ENCODE peak calls at places on chromosomes 3 and 15, in seven cellular contexts. One of them, this sample, is unnamed.

GRCh38 chr3:156290917-156291268 is 170.5 kb downstream of the KCNAB1 start:
- DNase-seq in HCT116: no peak
- DNase-seq in K562: no peak
- DNase-seq in GM12878: no peak
- DNase-seq in SK-N-SH: no peak
- DNase-seq in HepG2: no peak
- DNase-seq in H1: no peak
- DNase-seq in this sample: no peak

GRCh38 chr3:48267782-48268181 is 26.9 kb downstream of the ZNF589 start:
- DNase-seq in SK-N-SH: no peak
- DNase-seq in H1: no peak
- DNase-seq in GM12878: no peak
- DNase-seq in K562: no peak
- DNase-seq in HepG2: no peak
- DNase-seq in HCT116: no peak
- DNase-seq in this sample: no peak

GRCh38 chr3:14652-15051 is 181.9 kb upstream of the CHL1 start:
- DNase-seq in SK-N-SH: no peak
- DNase-seq in HCT116: no peak
- DNase-seq in GM12878: no peak
- DNase-seq in K562: no peak
- DNase-seq in H1: no peak
- DNase-seq in HepG2: no peak
- DNase-seq in this sample: no peak

GRCh38 chr15:42498212-42499038 is 3.0 kb downstream of the SNAP23 start:
- DNase-seq in K562: no peak
- DNase-seq in GM12878: no peak
- DNase-seq in SK-N-SH: no peak
- DNase-seq in HepG2: no peak
- DNase-seq in H1: no peak
- DNase-seq in HCT116: no peak
- DNase-seq in this sample: no peak

GRCh38 chr3:24684506-24685023 is 189.9 kb upstream of the THRB start:
- DNase-seq in GM12878: no peak
- DNase-seq in H1: no peak
- DNase-seq in HepG2: no peak
- DNase-seq in SK-N-SH: no peak
- DNase-seq in HCT116: no peak
- DNase-seq in K562: no peak
- DNase-seq in this sample: no peak

GRCh38 chr15:77844798-77845446 is 212.2 kb upstream of the LINGO1 start:
- DNase-seq in HCT116: no peak
- DNase-seq in SK-N-SH: no peak
- DNase-seq in H1: no peak
- DNase-seq in GM12878: no peak
- DNase-seq in K562: no peak
- DNase-seq in HepG2: no peak
- DNase-seq in this sample: peak

GRCh38 chr15:49468440-49468839 is 45.4 kb downstream of the FGF7 start:
- DNase-seq in H1: no peak
- DNase-seq in GM12878: no peak
- DNase-seq in K562: no peak
- DNase-seq in HepG2: peak
- DNase-seq in SK-N-SH: peak
- DNase-seq in HCT116: no peak
- DNase-seq in this sample: no peak

GRCh38 chr3:159764211-159765024 is 224.2 kb upstream of the IL12A start:
- DNase-seq in SK-N-SH: peak
- DNase-seq in HCT116: no peak
- DNase-seq in K562: peak
- DNase-seq in H1: no peak
- DNase-seq in GM12878: no peak
- DNase-seq in HepG2: no peak
- DNase-seq in this sample: peak

GRCh38 chr3:176631175-176631574 is 566.1 kb downstream of the TBL1XR1 start:
- DNase-seq in HCT116: no peak
- DNase-seq in GM12878: no peak
- DNase-seq in HepG2: no peak
- DNase-seq in SK-N-SH: no peak
- DNase-seq in K562: no peak
- DNase-seq in H1: no peak
- DNase-seq in this sample: no peak

GRCh38 chr3:133439563-133439962 is 39.7 kb downstream of the BFSP2 start:
- DNase-seq in SK-N-SH: no peak
- DNase-seq in HepG2: no peak
- DNase-seq in HCT116: no peak
- DNase-seq in GM12878: no peak
- DNase-seq in H1: no peak
- DNase-seq in K562: no peak
- DNase-seq in this sample: no peak

GRCh38 chr3:41434781-41435180 is 235.5 kb downstream of the CTNNB1 start:
- DNase-seq in HCT116: no peak
- DNase-seq in H1: no peak
- DNase-seq in GM12878: no peak
- DNase-seq in SK-N-SH: no peak
- DNase-seq in HepG2: no peak
- DNase-seq in K562: no peak
- DNase-seq in this sample: no peak

GRCh38 chr3:46917257-46917656 is 39.7 kb downstream of the PTH1R start:
- DNase-seq in SK-N-SH: no peak
- DNase-seq in HCT116: no peak
- DNase-seq in K562: no peak
- DNase-seq in HepG2: no peak
- DNase-seq in GM12878: no peak
- DNase-seq in H1: no peak
- DNase-seq in this sample: no peak

GRCh38 chr15:80174017-80174746 is 21.4 kb downstream of the FAH start:
- DNase-seq in GM12878: no peak
- DNase-seq in K562: no peak
- DNase-seq in HCT116: no peak
- DNase-seq in HepG2: no peak
- DNase-seq in SK-N-SH: no peak
- DNase-seq in H1: no peak
- DNase-seq in this sample: no peak

GRCh38 chr3:195999896-196000295 is 82.0 kb downstream of the TFRC start:
- DNase-seq in SK-N-SH: no peak
- DNase-seq in K562: no peak
- DNase-seq in HepG2: no peak
- DNase-seq in GM12878: no peak
- DNase-seq in HCT116: no peak
- DNase-seq in H1: no peak
- DNase-seq in this sample: no peak

GRCh38 chr3:71217640-71218222 is 365.8 kb downstream of the FOXP1 start:
- DNase-seq in H1: no peak
- DNase-seq in HCT116: no peak
- DNase-seq in SK-N-SH: no peak
- DNase-seq in GM12878: no peak
- DNase-seq in K562: no peak
- DNase-seq in HepG2: no peak
- DNase-seq in this sample: no peak

GRCh38 chr3:102074951-102075350 is 225.6 kb downstream of the NFKBIZ start:
- DNase-seq in HepG2: no peak
- DNase-seq in H1: no peak
- DNase-seq in GM12878: no peak
- DNase-seq in HCT116: no peak
- DNase-seq in K562: no peak
- DNase-seq in SK-N-SH: no peak
- DNase-seq in this sample: no peak

GRCh38 chr15:64096486-64097431 is 977 bp downstream of the SNX1 start:
- DNase-seq in HepG2: no peak
- DNase-seq in HCT116: no peak
- DNase-seq in GM12878: no peak
- DNase-seq in SK-N-SH: peak
- DNase-seq in K562: no peak
- DNase-seq in H1: no peak
- DNase-seq in this sample: no peak

GRCh38 chr15:41417418-41417811 is 520 bp downstream of the RTF1 start:
- DNase-seq in SK-N-SH: peak
- DNase-seq in K562: peak
- DNase-seq in HepG2: no peak
- DNase-seq in GM12878: no peak
- DNase-seq in H1: no peak
- DNase-seq in HCT116: no peak
- DNase-seq in this sample: no peak

GRCh38 chr3:182092662-182093262 is 381.0 kb downstream of the SOX2 start:
- DNase-seq in HCT116: no peak
- DNase-seq in K562: no peak
- DNase-seq in HepG2: no peak
- DNase-seq in GM12878: no peak
- DNase-seq in SK-N-SH: no peak
- DNase-seq in H1: no peak
- DNase-seq in this sample: peak

GRCh38 chr3:59334585-59334984 is 284.8 kb upstream of the CFAP20DC start:
- DNase-seq in HepG2: no peak
- DNase-seq in SK-N-SH: no peak
- DNase-seq in GM12878: no peak
- DNase-seq in HCT116: no peak
- DNase-seq in H1: no peak
- DNase-seq in K562: no peak
- DNase-seq in this sample: no peak

GRCh38 chr15:38652998-38653397 is 88.4 kb upstream of the RASGRP1 start:
- DNase-seq in GM12878: no peak
- DNase-seq in H1: no peak
- DNase-seq in HepG2: no peak
- DNase-seq in SK-N-SH: no peak
- DNase-seq in HCT116: no peak
- DNase-seq in K562: no peak
- DNase-seq in this sample: no peak

GRCh38 chr3:115693868-115694267 is 70.6 kb downstream of the GAP43 start:
- DNase-seq in GM12878: no peak
- DNase-seq in K562: no peak
- DNase-seq in H1: no peak
- DNase-seq in HepG2: no peak
- DNase-seq in HCT116: no peak
- DNase-seq in SK-N-SH: peak
- DNase-seq in this sample: no peak

GRCh38 chr15:80445300-80446041 is 41.3 kb downstream of the ARNT2 start:
- DNase-seq in K562: no peak
- DNase-seq in HCT116: no peak
- DNase-seq in H1: no peak
- DNase-seq in SK-N-SH: no peak
- DNase-seq in GM12878: no peak
- DNase-seq in HepG2: no peak
- DNase-seq in this sample: no peak

GRCh38 chr3:170909129-170909903 is 879 bp upstream of the EIF5A2 start:
- DNase-seq in H1: no peak
- DNase-seq in HCT116: no peak
- DNase-seq in GM12878: no peak
- DNase-seq in SK-N-SH: no peak
- DNase-seq in K562: no peak
- DNase-seq in HepG2: peak
- DNase-seq in this sample: no peak

GRCh38 chr3:170905862-170906261 is 2.6 kb downstream of the EIF5A2 start:
- DNase-seq in K562: no peak
- DNase-seq in H1: no peak
- DNase-seq in SK-N-SH: no peak
- DNase-seq in GM12878: no peak
- DNase-seq in HepG2: no peak
- DNase-seq in HCT116: no peak
- DNase-seq in this sample: no peak

GRCh38 chr3:170908235-170909116 is at the start of gene EIF5A2:
- DNase-seq in SK-N-SH: peak
- DNase-seq in HepG2: peak
- DNase-seq in GM12878: peak
- DNase-seq in K562: peak
- DNase-seq in H1: peak
- DNase-seq in HCT116: peak
- DNase-seq in this sample: peak

GRCh38 chr3:170910542-170910941 is 2.1 kb upstream of the EIF5A2 start:
- DNase-seq in GM12878: no peak
- DNase-seq in SK-N-SH: no peak
- DNase-seq in HCT116: no peak
- DNase-seq in HepG2: no peak
- DNase-seq in K562: no peak
- DNase-seq in H1: no peak
- DNase-seq in this sample: no peak

GRCh38 chr3:170907519-170908234 is 760 bp downstream of the EIF5A2 start:
- DNase-seq in K562: no peak
- DNase-seq in SK-N-SH: no peak
- DNase-seq in HepG2: peak
- DNase-seq in H1: no peak
- DNase-seq in GM12878: no peak
- DNase-seq in HCT116: no peak
- DNase-seq in this sample: no peak
- TF ChIP-seq YY1 in K562: no peak
- TF ChIP-seq YY1 in SK-N-SH: no peak
- TF ChIP-seq YY1 in HepG2: no peak
- TF ChIP-seq YY1 in H1: no peak
- TF ChIP-seq YY1 in GM12878: no peak
- TF ChIP-seq YY1 in HCT116: no peak
- TF ChIP-seq YY1 in this sample: no peak

DNA sequence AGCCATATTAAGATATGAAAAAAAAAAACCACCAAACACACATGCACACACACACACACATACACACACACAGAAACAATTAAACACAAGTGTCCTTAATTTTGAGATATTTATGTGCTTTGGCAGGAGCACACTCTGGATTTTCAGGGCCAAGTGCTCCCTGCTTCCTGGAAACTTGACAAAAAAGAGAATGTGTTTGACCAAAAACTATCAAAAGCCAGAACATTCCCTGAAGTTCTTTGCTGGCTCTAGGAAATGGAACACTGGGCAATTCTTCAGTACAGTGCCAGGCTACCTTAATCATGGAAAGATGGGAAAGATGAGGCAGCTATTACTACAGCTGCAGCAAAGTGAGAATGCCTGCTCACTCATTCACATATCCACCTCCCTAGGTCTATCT is 44.6 kb downstream of the P3H2 start:
- DNase-seq in K562: no peak
- DNase-seq in SK-N-SH: no peak
- DNase-seq in HCT116: no peak
- DNase-seq in GM12878: no peak
- DNase-seq in HepG2: no peak
- DNase-seq in H1: no peak
- DNase-seq in this sample: no peak
- H3K9ac ChIP-seq in K562: no peak
- H3K9ac ChIP-seq in SK-N-SH: peak
- H3K9ac ChIP-seq in HCT116: no peak
- H3K9ac ChIP-seq in GM12878: no peak
- H3K9ac ChIP-seq in HepG2: no peak
- H3K9ac ChIP-seq in H1: no peak
- H3K9ac ChIP-seq in this sample: no peak

DNA sequence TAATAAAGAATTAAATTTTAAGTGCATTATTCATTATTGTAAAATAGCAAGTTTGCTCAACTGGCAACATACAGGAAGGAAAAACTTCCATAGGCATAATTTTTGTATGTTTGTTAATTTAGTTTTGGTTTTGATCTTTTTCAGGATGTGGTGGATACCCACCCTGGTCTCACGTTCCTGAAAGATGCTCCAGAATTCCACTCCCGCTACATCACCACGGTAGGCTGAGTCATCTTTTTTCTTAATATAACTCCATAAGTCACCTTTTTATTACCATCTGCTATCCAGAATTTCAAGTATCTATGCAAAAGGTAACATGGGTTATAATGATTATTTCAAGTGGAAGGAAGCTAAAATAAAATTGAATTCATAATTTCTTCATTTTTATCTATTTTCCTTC is 104.8 kb downstream of the PPP2R3A start:
- DNase-seq in HCT116: no peak
- DNase-seq in HepG2: no peak
- DNase-seq in H1: no peak
- DNase-seq in SK-N-SH: no peak
- DNase-seq in K562: no peak
- DNase-seq in GM12878: no peak
- DNase-seq in this sample: no peak
- TF ChIP-seq YY1 in HCT116: no peak
- TF ChIP-seq YY1 in HepG2: no peak
- TF ChIP-seq YY1 in H1: no peak
- TF ChIP-seq YY1 in SK-N-SH: no peak
- TF ChIP-seq YY1 in K562: no peak
- TF ChIP-seq YY1 in GM12878: no peak
- TF ChIP-seq YY1 in this sample: no peak

GRCh38 chr3:188975612-188976314 is 196.0 kb upstream of the TPRG1 start:
- DNase-seq in SK-N-SH: no peak
- DNase-seq in GM12878: no peak
- DNase-seq in K562: no peak
- DNase-seq in H1: no peak
- DNase-seq in HepG2: no peak
- DNase-seq in HCT116: no peak
- DNase-seq in this sample: no peak
- H3K9ac ChIP-seq in SK-N-SH: no peak
- H3K9ac ChIP-seq in GM12878: no peak
- H3K9ac ChIP-seq in K562: no peak
- H3K9ac ChIP-seq in H1: no peak
- H3K9ac ChIP-seq in HepG2: no peak
- H3K9ac ChIP-seq in HCT116: no peak
- H3K9ac ChIP-seq in this sample: no peak